ENCODE peak calls at places on chromosomes 5 and 9, in seven cellular contexts. One of them, this sample, is unnamed.

GRCh38 chr5:172758077-172758835 is 12.7 kb downstream of the DUSP1 start:
- DNase-seq in neural progenitor cell: peak; percentile 37
- DNase-seq in Peyer's patch: no peak
- DNase-seq in LNCaP clone FGC: no peak
- DNase-seq in MCF 10A: peak; percentile 98
- DNase-seq in lower leg skin: no peak
- DNase-seq in omental fat pad: no peak
- DNase-seq in this sample: no peak

GRCh38 chr5:140420665-140421361 is 19.2 kb downstream of the ANKHD1 start:
- DNase-seq in neural progenitor cell: no peak
- DNase-seq in Peyer's patch: no peak
- DNase-seq in LNCaP clone FGC: no peak
- DNase-seq in MCF 10A: no peak
- DNase-seq in lower leg skin: no peak
- DNase-seq in omental fat pad: no peak
- DNase-seq in this sample: no peak

GRCh38 chr5:31059889-31060288 is 133.6 kb upstream of the CDH6 start:
- DNase-seq in neural progenitor cell: no peak
- DNase-seq in Peyer's patch: no peak
- DNase-seq in LNCaP clone FGC: no peak
- DNase-seq in MCF 10A: peak; percentile 28
- DNase-seq in lower leg skin: no peak
- DNase-seq in omental fat pad: no peak
- DNase-seq in this sample: no peak

GRCh38 chr9:110582156-110582555 is 2.6 kb upstream of the SVEP1 start:
- DNase-seq in neural progenitor cell: peak; percentile 16
- DNase-seq in Peyer's patch: no peak
- DNase-seq in LNCaP clone FGC: no peak
- DNase-seq in MCF 10A: peak; percentile 36
- DNase-seq in lower leg skin: no peak
- DNase-seq in omental fat pad: no peak
- DNase-seq in this sample: no peak

GRCh38 chr5:9927106-9927505 is 297.0 kb upstream of the TAS2R1 start:
- DNase-seq in neural progenitor cell: peak; percentile 45
- DNase-seq in Peyer's patch: no peak
- DNase-seq in LNCaP clone FGC: no peak
- DNase-seq in MCF 10A: no peak
- DNase-seq in lower leg skin: no peak
- DNase-seq in omental fat pad: no peak
- DNase-seq in this sample: no peak

GRCh38 chr5:158011420-158011819 is 152.5 kb upstream of the CLINT1 start:
- DNase-seq in neural progenitor cell: no peak
- DNase-seq in Peyer's patch: no peak
- DNase-seq in LNCaP clone FGC: no peak
- DNase-seq in MCF 10A: no peak
- DNase-seq in lower leg skin: no peak
- DNase-seq in omental fat pad: no peak
- DNase-seq in this sample: no peak

GRCh38 chr5:11903121-11903613 is 1.1 kb downstream of the CTNND2 start:
- DNase-seq in neural progenitor cell: peak; percentile 62
- DNase-seq in Peyer's patch: no peak
- DNase-seq in LNCaP clone FGC: no peak
- DNase-seq in MCF 10A: no peak
- DNase-seq in lower leg skin: no peak
- DNase-seq in omental fat pad: no peak
- DNase-seq in this sample: no peak

GRCh38 chr9:123960366-123960765 is 30.4 kb upstream of the DENND1A start:
- DNase-seq in neural progenitor cell: no peak
- DNase-seq in Peyer's patch: no peak
- DNase-seq in LNCaP clone FGC: no peak
- DNase-seq in MCF 10A: no peak
- DNase-seq in lower leg skin: no peak
- DNase-seq in omental fat pad: no peak
- DNase-seq in this sample: no peak

GRCh38 chr5:115888027-115888426 is 46.3 kb downstream of the AP3S1 start:
- DNase-seq in neural progenitor cell: no peak
- DNase-seq in Peyer's patch: no peak
- DNase-seq in LNCaP clone FGC: peak; percentile 42
- DNase-seq in MCF 10A: peak; percentile 27
- DNase-seq in lower leg skin: no peak
- DNase-seq in omental fat pad: no peak
- DNase-seq in this sample: no peak

GRCh38 chr5:97162045-97162444 is 19.6 kb upstream of the LIX1 start:
- DNase-seq in neural progenitor cell: peak; percentile 81
- DNase-seq in Peyer's patch: no peak
- DNase-seq in LNCaP clone FGC: peak; percentile 72
- DNase-seq in MCF 10A: peak; percentile 80
- DNase-seq in lower leg skin: peak; percentile 68
- DNase-seq in omental fat pad: no peak
- DNase-seq in this sample: no peak

GRCh38 chr5:150146235-150146634 is 9.4 kb downstream of the PDGFRB start:
- DNase-seq in neural progenitor cell: no peak
- DNase-seq in Peyer's patch: no peak
- DNase-seq in LNCaP clone FGC: no peak
- DNase-seq in MCF 10A: no peak
- DNase-seq in lower leg skin: no peak
- DNase-seq in omental fat pad: no peak
- DNase-seq in this sample: no peak

GRCh38 chr9:27398982-27399653 is 102.2 kb upstream of the EQTN start:
- DNase-seq in neural progenitor cell: no peak
- DNase-seq in Peyer's patch: no peak
- DNase-seq in LNCaP clone FGC: no peak
- DNase-seq in MCF 10A: no peak
- DNase-seq in lower leg skin: no peak
- DNase-seq in omental fat pad: no peak
- DNase-seq in this sample: no peak

GRCh38 chr5:66333192-66333591 is 189.1 kb downstream of the SREK1 start:
- DNase-seq in neural progenitor cell: no peak
- DNase-seq in Peyer's patch: no peak
- DNase-seq in LNCaP clone FGC: no peak
- DNase-seq in MCF 10A: no peak
- DNase-seq in lower leg skin: no peak
- DNase-seq in omental fat pad: no peak
- DNase-seq in this sample: no peak

GRCh38 chr5:83001788-83002381 is 75.3 kb downstream of the TMEM167A start:
- DNase-seq in neural progenitor cell: no peak
- DNase-seq in Peyer's patch: no peak
- DNase-seq in LNCaP clone FGC: no peak
- DNase-seq in MCF 10A: no peak
- DNase-seq in lower leg skin: no peak
- DNase-seq in omental fat pad: no peak
- DNase-seq in this sample: no peak

GRCh38 chr5:173703466-173703865 is 87.0 kb upstream of the BOD1 start:
- DNase-seq in neural progenitor cell: no peak
- DNase-seq in Peyer's patch: no peak
- DNase-seq in LNCaP clone FGC: no peak
- DNase-seq in MCF 10A: no peak
- DNase-seq in lower leg skin: no peak
- DNase-seq in omental fat pad: no peak
- DNase-seq in this sample: no peak

GRCh38 chr5:130476325-130476724 is 572.1 kb downstream of the CHSY3 start:
- DNase-seq in neural progenitor cell: no peak
- DNase-seq in Peyer's patch: no peak
- DNase-seq in LNCaP clone FGC: no peak
- DNase-seq in MCF 10A: no peak
- DNase-seq in lower leg skin: no peak
- DNase-seq in omental fat pad: no peak
- DNase-seq in this sample: no peak

GRCh38 chr5:150488519-150489357 is 19.2 kb upstream of the NDST1 start:
- DNase-seq in neural progenitor cell: no peak
- DNase-seq in Peyer's patch: no peak
- DNase-seq in LNCaP clone FGC: no peak
- DNase-seq in MCF 10A: peak; percentile 69
- DNase-seq in lower leg skin: no peak
- DNase-seq in omental fat pad: no peak
- DNase-seq in this sample: no peak

GRCh38 chr9:104992696-104993095 is 64.7 kb upstream of the ABCA1 start:
- DNase-seq in neural progenitor cell: no peak
- DNase-seq in Peyer's patch: no peak
- DNase-seq in LNCaP clone FGC: no peak
- DNase-seq in MCF 10A: no peak
- DNase-seq in lower leg skin: no peak
- DNase-seq in omental fat pad: no peak
- DNase-seq in this sample: no peak

GRCh38 chr9:134846187-134846586 is 34.4 kb upstream of the FCN2 start:
- DNase-seq in neural progenitor cell: no peak
- DNase-seq in Peyer's patch: no peak
- DNase-seq in LNCaP clone FGC: no peak
- DNase-seq in MCF 10A: no peak
- DNase-seq in lower leg skin: no peak
- DNase-seq in omental fat pad: no peak
- DNase-seq in this sample: no peak

GRCh38 chr5:11384441-11385250 is 519.6 kb downstream of the CTNND2 start:
- DNase-seq in neural progenitor cell: peak; percentile 55
- DNase-seq in Peyer's patch: no peak
- DNase-seq in LNCaP clone FGC: peak; percentile 6
- DNase-seq in MCF 10A: no peak
- DNase-seq in lower leg skin: no peak
- DNase-seq in omental fat pad: no peak
- DNase-seq in this sample: no peak

DNA sequence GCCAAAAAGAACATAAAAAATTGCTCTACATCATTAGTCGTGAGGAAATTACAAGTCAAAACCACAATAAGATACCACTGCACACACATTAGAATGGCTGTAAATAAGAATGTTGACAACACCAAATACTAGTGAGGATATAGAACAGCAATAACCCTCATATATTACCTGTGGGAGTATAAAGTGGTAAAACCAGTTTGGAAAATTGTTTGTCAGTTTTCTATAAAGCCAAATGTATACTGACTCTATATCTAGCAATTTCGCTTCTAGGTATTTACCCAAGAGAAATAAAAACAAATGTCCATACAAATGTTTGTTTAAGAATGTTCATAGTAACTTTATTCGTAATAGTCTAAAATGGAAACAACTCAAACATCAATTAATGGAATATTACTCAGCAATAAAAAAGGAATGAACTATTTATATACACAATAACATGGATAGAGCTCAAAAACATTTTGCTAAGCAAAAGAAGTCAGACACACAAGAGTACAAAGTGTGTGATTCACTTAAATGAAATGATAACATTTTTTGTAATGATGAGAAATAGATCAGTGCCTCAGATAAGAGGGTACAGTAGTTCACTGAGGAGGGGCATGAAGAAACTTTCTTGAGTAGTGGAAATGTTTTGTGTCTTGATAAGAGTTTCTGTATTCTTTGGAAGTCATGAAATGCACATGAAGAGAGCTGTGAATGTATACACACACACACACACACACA is 219.6 kb upstream of the ZNF462 start:
- DNase-seq in neural progenitor cell: no peak
- DNase-seq in Peyer's patch: no peak
- DNase-seq in LNCaP clone FGC: peak; percentile 83
- DNase-seq in MCF 10A: no peak
- DNase-seq in lower leg skin: no peak
- DNase-seq in omental fat pad: no peak
- DNase-seq in this sample: no peak
- TF ChIP-seq CTCF in neural progenitor cell: no peak
- TF ChIP-seq CTCF in Peyer's patch: no peak
- TF ChIP-seq CTCF in LNCaP clone FGC: no peak
- TF ChIP-seq CTCF in MCF 10A: no peak
- TF ChIP-seq CTCF in lower leg skin: no peak
- TF ChIP-seq CTCF in omental fat pad: no peak
- TF ChIP-seq CTCF in this sample: no peak

GRCh38 chr9:21078702-21079101 is 960 bp upstream of the IFNB1 start:
- DNase-seq in neural progenitor cell: no peak
- DNase-seq in Peyer's patch: no peak
- DNase-seq in LNCaP clone FGC: no peak
- DNase-seq in MCF 10A: no peak
- DNase-seq in lower leg skin: no peak
- DNase-seq in omental fat pad: no peak
- DNase-seq in this sample: no peak
- TF ChIP-seq CTCF in neural progenitor cell: no peak
- TF ChIP-seq CTCF in Peyer's patch: no peak
- TF ChIP-seq CTCF in LNCaP clone FGC: peak; percentile 12
- TF ChIP-seq CTCF in MCF 10A: no peak
- TF ChIP-seq CTCF in lower leg skin: no peak
- TF ChIP-seq CTCF in omental fat pad: no peak
- TF ChIP-seq CTCF in this sample: no peak

DNA sequence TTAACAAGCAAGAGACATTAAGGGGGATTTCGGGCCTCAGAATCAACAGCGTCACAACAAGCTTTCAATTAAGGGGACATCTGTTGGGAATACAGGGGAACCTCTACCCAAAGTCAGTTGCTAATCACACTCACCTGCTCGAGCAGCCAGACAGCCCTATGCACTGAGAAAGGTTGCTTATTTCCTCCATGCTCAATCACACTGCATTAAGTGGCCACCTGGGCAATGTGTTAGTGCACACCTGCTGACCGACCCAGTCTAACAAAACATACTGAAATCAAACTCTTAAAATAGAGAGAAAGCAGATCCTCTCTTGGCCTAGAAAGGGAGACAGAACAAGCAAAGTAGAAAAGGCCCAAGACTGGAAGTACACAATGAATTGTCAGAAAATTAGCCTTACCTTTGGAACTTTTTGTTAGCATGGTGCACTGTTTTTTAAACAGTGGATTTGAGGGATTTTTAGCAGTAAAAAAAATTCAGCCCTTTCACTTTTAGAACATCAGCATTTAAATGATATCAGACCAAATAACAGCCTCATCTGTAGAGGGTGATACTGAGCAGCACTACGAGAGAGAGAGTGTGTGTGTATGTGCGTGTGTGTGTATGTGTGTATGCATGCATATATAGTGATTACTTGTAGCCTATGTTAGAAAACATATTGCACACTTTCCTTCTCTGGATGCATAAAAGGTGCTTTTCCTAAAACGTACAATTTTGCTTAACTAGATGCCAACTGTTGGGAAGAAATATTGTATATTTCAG is 1118.6 kb upstream of the DMAC1 start:
- DNase-seq in neural progenitor cell: no peak
- DNase-seq in Peyer's patch: no peak
- DNase-seq in LNCaP clone FGC: no peak
- DNase-seq in MCF 10A: no peak
- DNase-seq in lower leg skin: no peak
- DNase-seq in omental fat pad: no peak
- DNase-seq in this sample: no peak
- TF ChIP-seq CTCF in neural progenitor cell: no peak
- TF ChIP-seq CTCF in Peyer's patch: no peak
- TF ChIP-seq CTCF in LNCaP clone FGC: no peak
- TF ChIP-seq CTCF in MCF 10A: no peak
- TF ChIP-seq CTCF in lower leg skin: no peak
- TF ChIP-seq CTCF in omental fat pad: no peak
- TF ChIP-seq CTCF in this sample: no peak

DNA sequence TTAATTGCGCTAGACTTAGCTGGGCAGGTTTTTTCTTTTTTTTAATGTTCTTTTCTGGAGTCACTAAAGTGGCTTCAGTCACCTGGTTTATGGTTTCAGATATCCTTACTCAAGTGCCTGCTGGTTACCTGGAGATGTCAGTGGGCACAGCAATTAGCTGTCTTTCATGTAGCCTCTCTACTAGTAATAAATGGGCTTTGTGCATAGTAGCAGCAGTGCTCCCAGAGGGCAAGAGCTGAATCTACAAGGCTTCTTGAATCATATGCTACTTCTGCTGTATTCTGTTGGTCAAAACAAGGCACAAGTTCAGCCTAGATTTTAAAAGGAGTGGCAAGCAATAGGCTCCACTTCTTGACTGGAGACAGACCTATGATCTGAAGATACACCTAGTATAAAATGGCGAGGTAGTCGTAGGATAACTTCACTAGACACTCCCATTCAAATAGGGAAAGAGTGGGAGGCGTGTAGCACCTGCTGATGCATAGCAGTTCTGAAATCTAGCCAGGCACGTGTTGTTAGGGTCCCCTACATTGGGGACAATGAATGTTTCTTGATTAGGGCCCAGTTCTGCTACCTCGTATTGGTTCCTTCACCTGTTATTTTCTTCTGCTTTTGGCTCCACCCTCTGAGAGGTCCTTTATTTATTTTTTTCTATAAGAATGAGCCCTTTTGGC is 7.0 kb downstream of the SCAMP1 start:
- DNase-seq in neural progenitor cell: no peak
- DNase-seq in Peyer's patch: no peak
- DNase-seq in LNCaP clone FGC: no peak
- DNase-seq in MCF 10A: no peak
- DNase-seq in lower leg skin: no peak
- DNase-seq in omental fat pad: no peak
- DNase-seq in this sample: no peak
- TF ChIP-seq CTCF in neural progenitor cell: peak; percentile 14
- TF ChIP-seq CTCF in Peyer's patch: no peak
- TF ChIP-seq CTCF in LNCaP clone FGC: no peak
- TF ChIP-seq CTCF in MCF 10A: no peak
- TF ChIP-seq CTCF in lower leg skin: no peak
- TF ChIP-seq CTCF in omental fat pad: no peak
- TF ChIP-seq CTCF in this sample: no peak

This sample was measured in osteocyte.